ENCODE peak calls at places on chromosomes 7 and 10, in five cellular contexts. One of them, this sample, is unnamed.

GRCh38 chr10:132448248-132448731 is 51.3 kb downstream of the PWWP2B start:
- DNase-seq in endothelial cell of umbilical vein: no peak
- DNase-seq in HCT116: peak
- DNase-seq in breast epithelium: no peak
- DNase-seq in HL-60: peak
- DNase-seq in this sample: no peak

GRCh38 chr7:115906690-115907089 is 123.9 kb downstream of the TFEC start:
- DNase-seq in endothelial cell of umbilical vein: no peak
- DNase-seq in HCT116: no peak
- DNase-seq in HL-60: no peak
- DNase-seq in breast epithelium: no peak
- DNase-seq in this sample: no peak

GRCh38 chr10:71213761-71214440 is 1.5 kb downstream of the UNC5B start:
- DNase-seq in endothelial cell of umbilical vein: peak
- DNase-seq in HCT116: no peak
- DNase-seq in breast epithelium: no peak
- DNase-seq in HL-60: no peak
- DNase-seq in this sample: no peak

GRCh38 chr7:99459087-99459486 is 6.9 kb downstream of the ATP5MF start:
- DNase-seq in breast epithelium: no peak
- DNase-seq in HL-60: peak
- DNase-seq in endothelial cell of umbilical vein: peak
- DNase-seq in HCT116: no peak
- DNase-seq in this sample: no peak

GRCh38 chr10:92014620-92015019 is 91.0 kb downstream of the BTAF1 start:
- DNase-seq in HCT116: no peak
- DNase-seq in endothelial cell of umbilical vein: no peak
- DNase-seq in HL-60: no peak
- DNase-seq in breast epithelium: no peak
- DNase-seq in this sample: no peak

GRCh38 chr7:106110885-106111670 is 1.0 kb downstream of the SYPL1 start:
- DNase-seq in HCT116: no peak
- DNase-seq in HL-60: peak
- DNase-seq in endothelial cell of umbilical vein: peak
- DNase-seq in breast epithelium: no peak
- DNase-seq in this sample: no peak

GRCh38 chr7:86823769-86824168 is 180.1 kb downstream of the GRM3 start:
- DNase-seq in breast epithelium: no peak
- DNase-seq in endothelial cell of umbilical vein: no peak
- DNase-seq in HCT116: no peak
- DNase-seq in HL-60: no peak
- DNase-seq in this sample: no peak

GRCh38 chr10:119346063-119346835 is 138.9 kb downstream of the GRK5 start:
- DNase-seq in endothelial cell of umbilical vein: no peak
- DNase-seq in HCT116: no peak
- DNase-seq in HL-60: no peak
- DNase-seq in breast epithelium: no peak
- DNase-seq in this sample: no peak

GRCh38 chr7:4185736-4186512 is 496.2 kb upstream of the FOXK1 start:
- DNase-seq in HCT116: no peak
- DNase-seq in breast epithelium: peak
- DNase-seq in endothelial cell of umbilical vein: peak
- DNase-seq in HL-60: no peak
- DNase-seq in this sample: no peak

GRCh38 chr7:16916111-16916639 is 34.4 kb upstream of the AGR3 start:
- DNase-seq in breast epithelium: no peak
- DNase-seq in HL-60: no peak
- DNase-seq in HCT116: no peak
- DNase-seq in endothelial cell of umbilical vein: no peak
- DNase-seq in this sample: no peak

GRCh38 chr7:149685455-149685854 is 87.9 kb downstream of the ZNF467 start:
- DNase-seq in breast epithelium: no peak
- DNase-seq in HL-60: no peak
- DNase-seq in HCT116: no peak
- DNase-seq in endothelial cell of umbilical vein: no peak
- DNase-seq in this sample: no peak

GRCh38 chr7:123787227-123788007 is 38.6 kb upstream of the WASL start:
- DNase-seq in breast epithelium: no peak
- DNase-seq in HL-60: no peak
- DNase-seq in endothelial cell of umbilical vein: no peak
- DNase-seq in HCT116: no peak
- DNase-seq in this sample: no peak

GRCh38 chr10:22005763-22006162 is 2.2 kb upstream of the DNAJC1 start:
- DNase-seq in HCT116: no peak
- DNase-seq in endothelial cell of umbilical vein: no peak
- DNase-seq in HL-60: no peak
- DNase-seq in breast epithelium: no peak
- DNase-seq in this sample: no peak

GRCh38 chr7:157397751-157398691 is 61.2 kb downstream of the DNAJB6 start:
- DNase-seq in HCT116: no peak
- DNase-seq in breast epithelium: no peak
- DNase-seq in HL-60: peak
- DNase-seq in endothelial cell of umbilical vein: peak
- DNase-seq in this sample: no peak

GRCh38 chr10:47282657-47283018 is 17.4 kb upstream of the GDF10 start:
- DNase-seq in endothelial cell of umbilical vein: no peak
- DNase-seq in breast epithelium: no peak
- DNase-seq in HCT116: no peak
- DNase-seq in HL-60: no peak
- DNase-seq in this sample: peak

GRCh38 chr10:12503311-12503710 is 154.0 kb downstream of the CAMK1D start:
- DNase-seq in breast epithelium: no peak
- DNase-seq in endothelial cell of umbilical vein: no peak
- DNase-seq in HL-60: no peak
- DNase-seq in HCT116: no peak
- DNase-seq in this sample: peak

GRCh38 chr7:140310337-140311002 is 87.9 kb downstream of the SLC37A3 start:
- DNase-seq in endothelial cell of umbilical vein: no peak
- DNase-seq in HL-60: no peak
- DNase-seq in HCT116: no peak
- DNase-seq in breast epithelium: no peak
- DNase-seq in this sample: no peak

GRCh38 chr10:113480828-113481502 is 71.9 kb upstream of the HABP2 start:
- DNase-seq in breast epithelium: peak
- DNase-seq in HCT116: no peak
- DNase-seq in endothelial cell of umbilical vein: no peak
- DNase-seq in HL-60: no peak
- DNase-seq in this sample: no peak

GRCh38 chr7:561631-562393 is 42.2 kb upstream of the PDGFA start:
- DNase-seq in HCT116: no peak
- DNase-seq in breast epithelium: no peak
- DNase-seq in endothelial cell of umbilical vein: no peak
- DNase-seq in HL-60: no peak
- DNase-seq in this sample: no peak

GRCh38 chr7:144784943-144785342 is 50.9 kb downstream of the TPK1 start:
- DNase-seq in breast epithelium: no peak
- DNase-seq in HCT116: no peak
- DNase-seq in endothelial cell of umbilical vein: no peak
- DNase-seq in HL-60: no peak
- DNase-seq in this sample: no peak

GRCh38 chr10:16950686-16951681 is 133.8 kb upstream of the RSU1 start:
- DNase-seq in HL-60: no peak
- DNase-seq in endothelial cell of umbilical vein: peak
- DNase-seq in HCT116: peak
- DNase-seq in breast epithelium: no peak
- DNase-seq in this sample: no peak

GRCh38 chr10:3741688-3742461 is 43.1 kb downstream of the KLF6 start:
- DNase-seq in endothelial cell of umbilical vein: no peak
- DNase-seq in HL-60: no peak
- DNase-seq in breast epithelium: no peak
- DNase-seq in HCT116: no peak
- DNase-seq in this sample: no peak

GRCh38 chr10:119256897-119257296 is 49.5 kb downstream of the GRK5 start:
- DNase-seq in HL-60: no peak
- DNase-seq in HCT116: no peak
- DNase-seq in breast epithelium: no peak
- DNase-seq in endothelial cell of umbilical vein: no peak
- DNase-seq in this sample: no peak

GRCh38 chr10:106311590-106311989 is 852.9 kb downstream of the SORCS1 start:
- DNase-seq in breast epithelium: no peak
- DNase-seq in HL-60: no peak
- DNase-seq in HCT116: no peak
- DNase-seq in endothelial cell of umbilical vein: no peak
- DNase-seq in this sample: no peak

GRCh38 chr10:35588836-35589235 is 16.3 kb upstream of the GJD4 start:
- DNase-seq in endothelial cell of umbilical vein: no peak
- DNase-seq in breast epithelium: no peak
- DNase-seq in HL-60: no peak
- DNase-seq in HCT116: no peak
- DNase-seq in this sample: no peak

GRCh38 chr10:17779761-17780160 is 27.8 kb downstream of the TMEM236 start:
- DNase-seq in breast epithelium: no peak
- DNase-seq in endothelial cell of umbilical vein: peak
- DNase-seq in HCT116: no peak
- DNase-seq in HL-60: no peak
- DNase-seq in this sample: no peak

GRCh38 chr10:97731346-97732051 is 5.4 kb upstream of the ZFYVE27 start:
- DNase-seq in HL-60: peak
- DNase-seq in HCT116: no peak
- DNase-seq in endothelial cell of umbilical vein: peak
- DNase-seq in breast epithelium: peak
- DNase-seq in this sample: no peak

GRCh38 chr10:11210211-11210922 is 192.7 kb downstream of the CELF2 start:
- DNase-seq in endothelial cell of umbilical vein: peak
- DNase-seq in breast epithelium: no peak
- DNase-seq in HCT116: no peak
- DNase-seq in HL-60: no peak
- DNase-seq in this sample: no peak

GRCh38 chr10:33942508-33942907 is 608.0 kb upstream of the NRP1 start:
- DNase-seq in breast epithelium: no peak
- DNase-seq in HL-60: no peak
- DNase-seq in HCT116: no peak
- DNase-seq in endothelial cell of umbilical vein: no peak
- DNase-seq in this sample: no peak

GRCh38 chr10:2387261-2387660 is 649.9 kb upstream of the ADARB2 start:
- DNase-seq in HCT116: no peak
- DNase-seq in endothelial cell of umbilical vein: no peak
- DNase-seq in HL-60: no peak
- DNase-seq in breast epithelium: no peak
- DNase-seq in this sample: no peak

GRCh38 chr10:60910543-60910942 is 33.4 kb downstream of the RHOBTB1 start:
- DNase-seq in HL-60: peak
- DNase-seq in endothelial cell of umbilical vein: peak
- DNase-seq in HCT116: no peak
- DNase-seq in breast epithelium: no peak
- DNase-seq in this sample: no peak

GRCh38 chr7:91288208-91288824 is 24.1 kb downstream of the FZD1 start:
- DNase-seq in breast epithelium: no peak
- DNase-seq in HCT116: peak
- DNase-seq in HL-60: peak
- DNase-seq in endothelial cell of umbilical vein: peak
- DNase-seq in this sample: no peak

GRCh38 chr7:26153246-26153822 is 1.3 kb downstream of the NFE2L3 start:
- DNase-seq in HCT116: no peak
- DNase-seq in HL-60: no peak
- DNase-seq in breast epithelium: no peak
- DNase-seq in endothelial cell of umbilical vein: peak
- DNase-seq in this sample: no peak

GRCh38 chr10:106387063-106387462 is 777.4 kb downstream of the SORCS1 start:
- DNase-seq in HL-60: no peak
- DNase-seq in HCT116: no peak
- DNase-seq in breast epithelium: no peak
- DNase-seq in endothelial cell of umbilical vein: no peak
- DNase-seq in this sample: no peak

GRCh38 chr7:44979481-44980392 is 922 bp upstream of the MYO1G start:
- DNase-seq in HL-60: peak
- DNase-seq in HCT116: no peak
- DNase-seq in endothelial cell of umbilical vein: no peak
- DNase-seq in breast epithelium: no peak
- DNase-seq in this sample: no peak
- H3K27ac ChIP-seq in HL-60: peak
- H3K27ac ChIP-seq in HCT116: no peak
- H3K27ac ChIP-seq in endothelial cell of umbilical vein: no peak
- H3K27ac ChIP-seq in breast epithelium: no peak
- H3K27ac ChIP-seq in this sample: peak

GRCh38 chr10:122089343-122090015 is 100.5 kb downstream of the TACC2 start:
- DNase-seq in HCT116: no peak
- DNase-seq in HL-60: no peak
- DNase-seq in breast epithelium: no peak
- DNase-seq in endothelial cell of umbilical vein: no peak
- DNase-seq in this sample: no peak
- TF ChIP-seq POLR2AphosphoS5 in HCT116: no peak
- TF ChIP-seq POLR2AphosphoS5 in HL-60: no peak
- TF ChIP-seq POLR2AphosphoS5 in breast epithelium: no peak
- TF ChIP-seq POLR2AphosphoS5 in endothelial cell of umbilical vein: no peak
- TF ChIP-seq POLR2AphosphoS5 in this sample: no peak

DNA sequence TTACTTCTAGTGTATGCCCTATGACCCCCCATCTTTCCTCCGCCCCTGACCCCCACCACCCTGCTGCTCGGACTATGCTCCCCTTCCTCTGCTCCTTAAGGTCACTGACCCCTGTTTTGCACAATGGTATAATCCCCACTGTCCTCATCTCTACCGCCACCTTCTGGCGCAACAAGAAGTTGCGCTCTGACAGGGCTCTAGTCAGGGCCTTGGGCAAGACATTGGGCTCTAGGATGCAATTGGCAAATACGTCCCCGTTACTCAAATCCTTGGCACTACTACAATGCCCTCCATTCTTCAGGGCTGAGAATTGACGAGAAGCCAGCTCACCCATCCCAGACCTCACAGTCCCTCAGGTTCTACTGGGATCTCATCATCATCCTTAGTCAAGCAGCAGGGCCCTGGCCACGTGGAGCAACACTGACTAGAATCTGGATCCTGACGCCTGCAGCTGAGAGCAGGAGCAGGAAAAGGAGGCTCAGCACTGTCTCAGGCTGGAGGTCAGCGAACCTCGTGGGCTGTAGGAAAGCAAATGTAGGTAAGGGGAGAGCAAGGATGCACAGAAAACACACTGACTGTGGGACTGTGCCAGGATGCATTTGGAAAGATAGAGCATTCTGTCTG is 10.6 kb downstream of the LRIT2 start:
- DNase-seq in HL-60: peak
- DNase-seq in endothelial cell of umbilical vein: no peak
- DNase-seq in breast epithelium: peak
- DNase-seq in HCT116: peak
- DNase-seq in this sample: no peak
- H3K4me3 ChIP-seq in HL-60: no peak
- H3K4me3 ChIP-seq in endothelial cell of umbilical vein: no peak
- H3K4me3 ChIP-seq in breast epithelium: no peak
- H3K4me3 ChIP-seq in HCT116: no peak
- H3K4me3 ChIP-seq in this sample: no peak

GRCh38 chr10:31758495-31758894 is 170.1 kb downstream of the ARHGAP12 start:
- DNase-seq in HCT116: no peak
- DNase-seq in HL-60: no peak
- DNase-seq in breast epithelium: no peak
- DNase-seq in endothelial cell of umbilical vein: no peak
- DNase-seq in this sample: no peak
- H3K27ac ChIP-seq in HCT116: no peak
- H3K27ac ChIP-seq in HL-60: no peak
- H3K27ac ChIP-seq in breast epithelium: peak
- H3K27ac ChIP-seq in endothelial cell of umbilical vein: no peak
- H3K27ac ChIP-seq in this sample: peak